ENCODE peak calls at places on chromosomes 1 and 21, in six cellular contexts. W is endodermal cell; V is activated gamma-delta T cell treated with anti-CD3 and anti-CD28 coated beads, Interleukin-2, amount 50 U/mL, for 16 hours; Z is caudate nucleus; Y is epithelial cell of prostate; Q is cardiac muscle cell. K is an unnamed sample.

GRCh38 chr1:147204080-147204479 is 21.1 kb downstream of the FMO5 start:
- DNase-seq in Y (no peak), Z (no peak), V (no peak), Q (no peak), W (no peak), K (no peak)

GRCh38 chr21:34790341-34790740 is 121.5 kb downstream of the CLIC6 start:
- DNase-seq in Q (no peak), Y (no peak), V (no peak), W (no peak), Z (no peak), K (no peak)

GRCh38 chr1:190633488-190633887 is 155.8 kb upstream of the BRINP3 start:
- DNase-seq in V (no peak), Y (no peak), W (peak; percentile 64), Q (peak; percentile 4), Z (no peak), K (no peak)

GRCh38 chr1:145702826-145703225 is 4.3 kb downstream of the PDZK1 start:
- DNase-seq in V (no peak), W (no peak), Q (no peak), Y (no peak), Z (no peak), K (no peak)

GRCh38 chr1:11193376-11193775 is 4.2 kb downstream of the ANGPTL7 start:
- DNase-seq in Y (no peak), Z (no peak), Q (no peak), W (no peak), V (no peak), K (no peak)

GRCh38 chr1:27342778-27343638 is 1.2 kb downstream of the SYTL1 start:
- DNase-seq in W (peak; percentile 79), Y (peak; percentile 87), Q (no peak), Z (no peak), V (peak; percentile 65), K (no peak)

GRCh38 chr1:172326171-172326570 is 94.3 kb upstream of the C1orf105 start:
- DNase-seq in Y (no peak), V (no peak), Q (no peak), Z (no peak), W (no peak), K (no peak)

GRCh38 chr1:66445492-66446181 is 88.3 kb upstream of the SGIP1 start:
- DNase-seq in Q (no peak), W (no peak), Z (peak; percentile 7), Y (no peak), V (peak; percentile 19), K (no peak)

GRCh38 chr1:94236630-94237290 is 624 bp downstream of the ARHGAP29 start:
- DNase-seq in Y (no peak), Q (peak; percentile 54), V (no peak), W (peak; percentile 79), Z (no peak), K (peak; percentile 7)

GRCh38 chr1:210332233-210332632 is 3.5 kb downstream of the HHAT start:
- DNase-seq in W (no peak), Z (no peak), V (no peak), Y (no peak), Q (no peak), K (no peak)

GRCh38 chr1:20729990-20730689 is 2.4 kb downstream of the SH2D5 start:
- DNase-seq in Q (no peak), Y (no peak), V (no peak), Z (no peak), W (peak; percentile 52), K (no peak)

GRCh38 chr1:14800014-14800413 is 201.5 kb downstream of the KAZN start:
- DNase-seq in Z (no peak), W (no peak), Y (no peak), Q (no peak), V (no peak), K (no peak)

GRCh38 chr1:99347041-99347684 is 82.9 kb downstream of the PLPPR4 start:
- DNase-seq in Y (no peak), Q (no peak), Z (no peak), V (no peak), W (no peak), K (no peak)